ENCODE peak calls at places on chromosomes 2 and 18, in eight cellular contexts. One of them, this sample, is unnamed.

GRCh38 chr2:8663997-8664396 is 17.9 kb upstream of the ID2 start:
- DNase-seq in lung: no peak
- DNase-seq in heart right ventricle: no peak
- DNase-seq in astrocyte of the spinal cord: no peak
- DNase-seq in breast epithelium: no peak
- DNase-seq in HCT116: no peak
- DNase-seq in prostate gland: no peak
- DNase-seq in kidney epithelial cell: no peak
- DNase-seq in this sample: no peak

GRCh38 chr2:152456262-152456661 is 121.3 kb downstream of the FMNL2 start:
- DNase-seq in kidney epithelial cell: peak
- DNase-seq in lung: no peak
- DNase-seq in heart right ventricle: no peak
- DNase-seq in HCT116: peak
- DNase-seq in prostate gland: no peak
- DNase-seq in breast epithelium: no peak
- DNase-seq in astrocyte of the spinal cord: peak
- DNase-seq in this sample: no peak

GRCh38 chr2:152715112-152715511 is 2.1 kb downstream of the PRPF40A start:
- DNase-seq in prostate gland: no peak
- DNase-seq in HCT116: no peak
- DNase-seq in heart right ventricle: no peak
- DNase-seq in lung: no peak
- DNase-seq in astrocyte of the spinal cord: no peak
- DNase-seq in breast epithelium: no peak
- DNase-seq in kidney epithelial cell: no peak
- DNase-seq in this sample: no peak

GRCh38 chr18:3262234-3263171 is 570 bp downstream of the MYL12B start:
- DNase-seq in breast epithelium: peak
- DNase-seq in lung: no peak
- DNase-seq in HCT116: no peak
- DNase-seq in astrocyte of the spinal cord: no peak
- DNase-seq in kidney epithelial cell: no peak
- DNase-seq in prostate gland: no peak
- DNase-seq in heart right ventricle: no peak
- DNase-seq in this sample: peak

GRCh38 chr18:44599409-44599808 is 81.3 kb upstream of the SETBP1 start:
- DNase-seq in HCT116: no peak
- DNase-seq in astrocyte of the spinal cord: peak
- DNase-seq in kidney epithelial cell: no peak
- DNase-seq in lung: no peak
- DNase-seq in prostate gland: no peak
- DNase-seq in heart right ventricle: peak
- DNase-seq in breast epithelium: no peak
- DNase-seq in this sample: no peak

GRCh38 chr2:113961000-113961399 is 71.1 kb downstream of the ACTR3 start:
- DNase-seq in breast epithelium: no peak
- DNase-seq in lung: no peak
- DNase-seq in prostate gland: no peak
- DNase-seq in HCT116: no peak
- DNase-seq in heart right ventricle: no peak
- DNase-seq in kidney epithelial cell: no peak
- DNase-seq in astrocyte of the spinal cord: no peak
- DNase-seq in this sample: no peak

GRCh38 chr2:169808211-169808610 is 9.5 kb downstream of the SSB start:
- DNase-seq in breast epithelium: no peak
- DNase-seq in lung: no peak
- DNase-seq in kidney epithelial cell: no peak
- DNase-seq in heart right ventricle: no peak
- DNase-seq in HCT116: no peak
- DNase-seq in prostate gland: no peak
- DNase-seq in astrocyte of the spinal cord: peak
- DNase-seq in this sample: no peak

GRCh38 chr2:86337235-86338099 is at the start of gene REEP1:
- DNase-seq in astrocyte of the spinal cord: peak
- DNase-seq in HCT116: no peak
- DNase-seq in lung: no peak
- DNase-seq in heart right ventricle: peak
- DNase-seq in breast epithelium: no peak
- DNase-seq in kidney epithelial cell: no peak
- DNase-seq in prostate gland: no peak
- DNase-seq in this sample: no peak

GRCh38 chr2:127293758-127294562 is at the start of gene ERCC3:
- DNase-seq in lung: peak
- DNase-seq in prostate gland: peak
- DNase-seq in HCT116: peak
- DNase-seq in kidney epithelial cell: peak
- DNase-seq in astrocyte of the spinal cord: peak
- DNase-seq in heart right ventricle: peak
- DNase-seq in breast epithelium: peak
- DNase-seq in this sample: peak

GRCh38 chr2:209956276-209956675 is 46.2 kb upstream of the RPE start:
- DNase-seq in HCT116: no peak
- DNase-seq in astrocyte of the spinal cord: no peak
- DNase-seq in breast epithelium: no peak
- DNase-seq in kidney epithelial cell: no peak
- DNase-seq in heart right ventricle: no peak
- DNase-seq in prostate gland: no peak
- DNase-seq in lung: no peak
- DNase-seq in this sample: no peak

GRCh38 chr2:150624001-150624401 is 136.5 kb upstream of the RND3 start:
- DNase-seq in prostate gland: no peak
- DNase-seq in astrocyte of the spinal cord: peak
- DNase-seq in breast epithelium: no peak
- DNase-seq in lung: no peak
- DNase-seq in heart right ventricle: no peak
- DNase-seq in kidney epithelial cell: no peak
- DNase-seq in HCT116: no peak
- DNase-seq in this sample: no peak

GRCh38 chr2:49251766-49252165 is 97.5 kb upstream of the FSHR start:
- DNase-seq in lung: no peak
- DNase-seq in breast epithelium: no peak
- DNase-seq in HCT116: no peak
- DNase-seq in prostate gland: no peak
- DNase-seq in astrocyte of the spinal cord: peak
- DNase-seq in kidney epithelial cell: peak
- DNase-seq in heart right ventricle: no peak
- DNase-seq in this sample: no peak

GRCh38 chr2:227506456-227506855 is 34.5 kb downstream of the AGFG1 start:
- DNase-seq in prostate gland: no peak
- DNase-seq in HCT116: no peak
- DNase-seq in heart right ventricle: no peak
- DNase-seq in lung: no peak
- DNase-seq in astrocyte of the spinal cord: no peak
- DNase-seq in breast epithelium: no peak
- DNase-seq in kidney epithelial cell: no peak
- DNase-seq in this sample: no peak
- H3K4me3 ChIP-seq in prostate gland: no peak
- H3K4me3 ChIP-seq in HCT116: no peak
- H3K4me3 ChIP-seq in heart right ventricle: no peak
- H3K4me3 ChIP-seq in lung: no peak
- H3K4me3 ChIP-seq in astrocyte of the spinal cord: no peak
- H3K4me3 ChIP-seq in breast epithelium: no peak
- H3K4me3 ChIP-seq in kidney epithelial cell: no peak
- H3K4me3 ChIP-seq in this sample: no peak

GRCh38 chr2:97868986-97869721 is 126.6 kb downstream of the TMEM131 start:
- DNase-seq in astrocyte of the spinal cord: peak
- DNase-seq in lung: no peak
- DNase-seq in kidney epithelial cell: peak
- DNase-seq in breast epithelium: no peak
- DNase-seq in prostate gland: no peak
- DNase-seq in heart right ventricle: no peak
- DNase-seq in HCT116: peak
- DNase-seq in this sample: peak
- H3K4me3 ChIP-seq in astrocyte of the spinal cord: no peak
- H3K4me3 ChIP-seq in lung: no peak
- H3K4me3 ChIP-seq in kidney epithelial cell: no peak
- H3K4me3 ChIP-seq in breast epithelium: no peak
- H3K4me3 ChIP-seq in prostate gland: no peak
- H3K4me3 ChIP-seq in heart right ventricle: no peak
- H3K4me3 ChIP-seq in HCT116: peak
- H3K4me3 ChIP-seq in this sample: no peak

DNA sequence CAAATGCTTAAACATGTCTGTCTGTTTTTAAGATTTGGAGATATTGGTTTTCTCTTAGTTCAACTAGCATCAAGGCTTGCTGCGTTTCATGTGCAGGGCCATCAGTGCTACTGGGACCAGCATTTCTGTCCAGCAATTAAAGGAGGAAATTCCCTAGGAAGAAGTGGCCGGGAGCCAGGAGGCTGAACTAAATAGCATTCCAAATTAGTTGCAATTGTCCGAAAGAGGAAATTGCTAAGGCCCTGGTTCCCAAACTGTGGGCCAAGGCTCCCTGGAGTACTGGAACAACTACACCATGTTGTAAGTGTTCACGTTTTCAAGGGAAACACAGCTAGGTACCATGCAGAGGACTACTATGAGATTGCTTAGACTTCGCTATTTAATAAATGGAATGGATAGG is 257.9 kb downstream of the PTPRM start:
- DNase-seq in lung: no peak
- DNase-seq in astrocyte of the spinal cord: no peak
- DNase-seq in kidney epithelial cell: no peak
- DNase-seq in heart right ventricle: peak
- DNase-seq in HCT116: no peak
- DNase-seq in prostate gland: no peak
- DNase-seq in breast epithelium: no peak
- DNase-seq in this sample: no peak
- H3K4me3 ChIP-seq in lung: no peak
- H3K4me3 ChIP-seq in astrocyte of the spinal cord: no peak
- H3K4me3 ChIP-seq in kidney epithelial cell: no peak
- H3K4me3 ChIP-seq in heart right ventricle: no peak
- H3K4me3 ChIP-seq in HCT116: no peak
- H3K4me3 ChIP-seq in prostate gland: no peak
- H3K4me3 ChIP-seq in breast epithelium: no peak
- H3K4me3 ChIP-seq in this sample: no peak

GRCh38 chr2:120772261-120772660 is 36.6 kb downstream of the GLI2 start:
- DNase-seq in kidney epithelial cell: no peak
- DNase-seq in lung: no peak
- DNase-seq in HCT116: no peak
- DNase-seq in heart right ventricle: peak
- DNase-seq in prostate gland: no peak
- DNase-seq in breast epithelium: no peak
- DNase-seq in astrocyte of the spinal cord: peak
- DNase-seq in this sample: no peak

GRCh38 chr2:120775261-120775660 is 39.6 kb downstream of the GLI2 start:
- DNase-seq in prostate gland: no peak
- DNase-seq in breast epithelium: no peak
- DNase-seq in kidney epithelial cell: no peak
- DNase-seq in heart right ventricle: peak
- DNase-seq in HCT116: no peak
- DNase-seq in astrocyte of the spinal cord: no peak
- DNase-seq in lung: no peak
- DNase-seq in this sample: no peak

GRCh38 chr2:120771556-120772208 is 36.0 kb downstream of the GLI2 start:
- DNase-seq in HCT116: no peak
- DNase-seq in breast epithelium: no peak
- DNase-seq in prostate gland: no peak
- DNase-seq in heart right ventricle: peak
- DNase-seq in astrocyte of the spinal cord: peak
- DNase-seq in lung: no peak
- DNase-seq in kidney epithelial cell: peak
- DNase-seq in this sample: peak

GRCh38 chr2:120774557-120775160 is 39.0 kb downstream of the GLI2 start:
- DNase-seq in prostate gland: no peak
- DNase-seq in HCT116: no peak
- DNase-seq in lung: no peak
- DNase-seq in kidney epithelial cell: no peak
- DNase-seq in heart right ventricle: peak
- DNase-seq in breast epithelium: no peak
- DNase-seq in astrocyte of the spinal cord: no peak
- DNase-seq in this sample: no peak

DNA sequence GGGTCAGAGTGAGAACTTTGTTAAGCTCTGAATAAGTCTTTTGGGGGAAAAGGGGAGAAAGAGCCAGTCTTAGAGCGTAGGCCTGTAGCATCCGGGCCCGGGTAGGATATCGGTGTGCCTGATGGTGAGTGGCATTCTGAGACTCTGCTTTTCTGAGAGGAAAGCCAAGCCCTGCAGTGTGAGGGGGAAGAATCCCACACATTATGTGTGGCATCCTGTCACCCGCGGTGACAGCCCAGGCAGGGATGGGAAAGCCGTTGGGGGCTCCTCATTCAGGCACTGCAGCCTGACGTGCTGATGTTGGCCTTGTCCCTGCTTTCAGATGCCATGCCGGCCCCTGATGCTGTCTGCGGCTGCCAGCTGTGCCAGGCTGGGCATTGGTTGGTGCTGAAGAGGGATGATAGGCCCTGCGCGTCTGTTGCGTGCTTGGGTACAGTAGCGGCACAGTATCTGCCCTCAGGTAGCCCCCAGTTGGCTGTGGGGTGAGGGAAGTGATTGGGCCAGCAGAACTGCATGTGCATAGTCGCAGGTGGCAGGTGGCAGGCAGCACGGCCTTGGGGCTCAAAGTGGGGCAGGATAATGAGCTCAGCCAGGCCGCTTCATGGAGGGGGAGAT is 37.6 kb downstream of the GLI2 start:
- DNase-seq in HCT116: no peak
- DNase-seq in kidney epithelial cell: no peak
- DNase-seq in astrocyte of the spinal cord: no peak
- DNase-seq in breast epithelium: no peak
- DNase-seq in prostate gland: no peak
- DNase-seq in heart right ventricle: peak
- DNase-seq in lung: no peak
- DNase-seq in this sample: no peak
- H3K4me3 ChIP-seq in HCT116: no peak
- H3K4me3 ChIP-seq in kidney epithelial cell: no peak
- H3K4me3 ChIP-seq in astrocyte of the spinal cord: no peak
- H3K4me3 ChIP-seq in breast epithelium: no peak
- H3K4me3 ChIP-seq in prostate gland: no peak
- H3K4me3 ChIP-seq in heart right ventricle: no peak
- H3K4me3 ChIP-seq in lung: no peak
- H3K4me3 ChIP-seq in this sample: no peak

This sample was measured in colonic mucosa.